ENCODE peak calls at places on chromosomes 13 and 19, in nine cellular contexts. One of them, this sample, is unnamed.

GRCh38 chr19:52397310-52398090 is at the start of gene ZNF528:
- DNase-seq in neural crest cell: no peak
- DNase-seq in cardiac muscle cell: peak
- DNase-seq in sigmoid colon: peak
- DNase-seq in hippocampal formation: peak
- DNase-seq in stimulated activated CD4-positive, alpha-beta T cell treated with anti-CD3 and anti-CD28 coated beads, Interleukin-2, amount 100 ng/mL, for 48 hours: peak
- DNase-seq in activated naive CD8-positive, alpha-beta T cell treated with anti-CD3 and anti-CD28 coated beads for 36 hours: peak
- DNase-seq in tibial artery: peak
- DNase-seq in fibroblast of mammary gland: peak
- DNase-seq in this sample: peak

GRCh38 chr13:41178040-41178439 is 16.3 kb downstream of the KBTBD7 start:
- DNase-seq in stimulated activated CD4-positive, alpha-beta T cell treated with anti-CD3 and anti-CD28 coated beads, Interleukin-2, amount 100 ng/mL, for 48 hours: no peak
- DNase-seq in hippocampal formation: no peak
- DNase-seq in neural crest cell: no peak
- DNase-seq in activated naive CD8-positive, alpha-beta T cell treated with anti-CD3 and anti-CD28 coated beads for 36 hours: no peak
- DNase-seq in cardiac muscle cell: no peak
- DNase-seq in tibial artery: no peak
- DNase-seq in fibroblast of mammary gland: peak
- DNase-seq in sigmoid colon: no peak
- DNase-seq in this sample: peak

GRCh38 chr19:56341948-56342347 is 27.3 kb upstream of the ZSCAN5A start:
- DNase-seq in stimulated activated CD4-positive, alpha-beta T cell treated with anti-CD3 and anti-CD28 coated beads, Interleukin-2, amount 100 ng/mL, for 48 hours: no peak
- DNase-seq in neural crest cell: no peak
- DNase-seq in hippocampal formation: no peak
- DNase-seq in activated naive CD8-positive, alpha-beta T cell treated with anti-CD3 and anti-CD28 coated beads for 36 hours: no peak
- DNase-seq in fibroblast of mammary gland: peak
- DNase-seq in cardiac muscle cell: no peak
- DNase-seq in tibial artery: no peak
- DNase-seq in sigmoid colon: no peak
- DNase-seq in this sample: peak

GRCh38 chr13:26949701-26950345 is 189.2 kb upstream of the GPR12 start:
- DNase-seq in sigmoid colon: no peak
- DNase-seq in activated naive CD8-positive, alpha-beta T cell treated with anti-CD3 and anti-CD28 coated beads for 36 hours: no peak
- DNase-seq in stimulated activated CD4-positive, alpha-beta T cell treated with anti-CD3 and anti-CD28 coated beads, Interleukin-2, amount 100 ng/mL, for 48 hours: no peak
- DNase-seq in cardiac muscle cell: no peak
- DNase-seq in neural crest cell: no peak
- DNase-seq in hippocampal formation: no peak
- DNase-seq in tibial artery: no peak
- DNase-seq in fibroblast of mammary gland: no peak
- DNase-seq in this sample: no peak

GRCh38 chr13:103757361-103757760 is 691.1 kb upstream of the SLC10A2 start:
- DNase-seq in neural crest cell: no peak
- DNase-seq in stimulated activated CD4-positive, alpha-beta T cell treated with anti-CD3 and anti-CD28 coated beads, Interleukin-2, amount 100 ng/mL, for 48 hours: no peak
- DNase-seq in cardiac muscle cell: no peak
- DNase-seq in hippocampal formation: no peak
- DNase-seq in activated naive CD8-positive, alpha-beta T cell treated with anti-CD3 and anti-CD28 coated beads for 36 hours: no peak
- DNase-seq in tibial artery: no peak
- DNase-seq in sigmoid colon: no peak
- DNase-seq in fibroblast of mammary gland: no peak
- DNase-seq in this sample: no peak

GRCh38 chr13:71949441-71949840 is 82.4 kb upstream of the DACH1 start:
- DNase-seq in neural crest cell: no peak
- DNase-seq in fibroblast of mammary gland: no peak
- DNase-seq in stimulated activated CD4-positive, alpha-beta T cell treated with anti-CD3 and anti-CD28 coated beads, Interleukin-2, amount 100 ng/mL, for 48 hours: no peak
- DNase-seq in tibial artery: no peak
- DNase-seq in activated naive CD8-positive, alpha-beta T cell treated with anti-CD3 and anti-CD28 coated beads for 36 hours: no peak
- DNase-seq in sigmoid colon: no peak
- DNase-seq in hippocampal formation: no peak
- DNase-seq in cardiac muscle cell: no peak
- DNase-seq in this sample: no peak

GRCh38 chr13:83450586-83450985 is 431.7 kb downstream of the SLITRK1 start:
- DNase-seq in neural crest cell: no peak
- DNase-seq in stimulated activated CD4-positive, alpha-beta T cell treated with anti-CD3 and anti-CD28 coated beads, Interleukin-2, amount 100 ng/mL, for 48 hours: no peak
- DNase-seq in activated naive CD8-positive, alpha-beta T cell treated with anti-CD3 and anti-CD28 coated beads for 36 hours: no peak
- DNase-seq in tibial artery: no peak
- DNase-seq in sigmoid colon: no peak
- DNase-seq in hippocampal formation: no peak
- DNase-seq in cardiac muscle cell: no peak
- DNase-seq in fibroblast of mammary gland: no peak
- DNase-seq in this sample: peak

GRCh38 chr19:56660381-56661105 is 11.0 kb downstream of the ZNF835 start:
- DNase-seq in fibroblast of mammary gland: no peak
- DNase-seq in hippocampal formation: no peak
- DNase-seq in sigmoid colon: no peak
- DNase-seq in cardiac muscle cell: no peak
- DNase-seq in activated naive CD8-positive, alpha-beta T cell treated with anti-CD3 and anti-CD28 coated beads for 36 hours: peak
- DNase-seq in stimulated activated CD4-positive, alpha-beta T cell treated with anti-CD3 and anti-CD28 coated beads, Interleukin-2, amount 100 ng/mL, for 48 hours: no peak
- DNase-seq in neural crest cell: no peak
- DNase-seq in tibial artery: no peak
- DNase-seq in this sample: no peak

GRCh38 chr19:4310247-4311121 is 6.1 kb downstream of the FSD1 start:
- DNase-seq in stimulated activated CD4-positive, alpha-beta T cell treated with anti-CD3 and anti-CD28 coated beads, Interleukin-2, amount 100 ng/mL, for 48 hours: no peak
- DNase-seq in tibial artery: no peak
- DNase-seq in neural crest cell: no peak
- DNase-seq in fibroblast of mammary gland: no peak
- DNase-seq in hippocampal formation: no peak
- DNase-seq in activated naive CD8-positive, alpha-beta T cell treated with anti-CD3 and anti-CD28 coated beads for 36 hours: peak
- DNase-seq in cardiac muscle cell: no peak
- DNase-seq in sigmoid colon: no peak
- DNase-seq in this sample: no peak

GRCh38 chr13:106916329-106916728 is 348.4 kb upstream of the ARGLU1 start:
- DNase-seq in neural crest cell: no peak
- DNase-seq in tibial artery: no peak
- DNase-seq in hippocampal formation: no peak
- DNase-seq in activated naive CD8-positive, alpha-beta T cell treated with anti-CD3 and anti-CD28 coated beads for 36 hours: no peak
- DNase-seq in cardiac muscle cell: no peak
- DNase-seq in fibroblast of mammary gland: peak
- DNase-seq in sigmoid colon: no peak
- DNase-seq in stimulated activated CD4-positive, alpha-beta T cell treated with anti-CD3 and anti-CD28 coated beads, Interleukin-2, amount 100 ng/mL, for 48 hours: no peak
- DNase-seq in this sample: peak

GRCh38 chr19:50332264-50333038 is 3.3 kb upstream of the KCNC3 start:
- DNase-seq in cardiac muscle cell: peak
- DNase-seq in hippocampal formation: no peak
- DNase-seq in fibroblast of mammary gland: no peak
- DNase-seq in sigmoid colon: no peak
- DNase-seq in activated naive CD8-positive, alpha-beta T cell treated with anti-CD3 and anti-CD28 coated beads for 36 hours: no peak
- DNase-seq in neural crest cell: no peak
- DNase-seq in tibial artery: no peak
- DNase-seq in stimulated activated CD4-positive, alpha-beta T cell treated with anti-CD3 and anti-CD28 coated beads, Interleukin-2, amount 100 ng/mL, for 48 hours: no peak
- DNase-seq in this sample: no peak

GRCh38 chr19:49999371-50000010 is 25.7 kb downstream of the VRK3 start:
- DNase-seq in tibial artery: no peak
- DNase-seq in cardiac muscle cell: no peak
- DNase-seq in activated naive CD8-positive, alpha-beta T cell treated with anti-CD3 and anti-CD28 coated beads for 36 hours: no peak
- DNase-seq in sigmoid colon: no peak
- DNase-seq in hippocampal formation: no peak
- DNase-seq in stimulated activated CD4-positive, alpha-beta T cell treated with anti-CD3 and anti-CD28 coated beads, Interleukin-2, amount 100 ng/mL, for 48 hours: no peak
- DNase-seq in fibroblast of mammary gland: no peak
- DNase-seq in neural crest cell: no peak
- DNase-seq in this sample: no peak

GRCh38 chr13:20566424-20566916 is 487 bp upstream of the IFT88 start:
- DNase-seq in neural crest cell: no peak
- DNase-seq in fibroblast of mammary gland: peak
- DNase-seq in sigmoid colon: peak
- DNase-seq in cardiac muscle cell: no peak
- DNase-seq in hippocampal formation: peak
- DNase-seq in tibial artery: no peak
- DNase-seq in activated naive CD8-positive, alpha-beta T cell treated with anti-CD3 and anti-CD28 coated beads for 36 hours: no peak
- DNase-seq in stimulated activated CD4-positive, alpha-beta T cell treated with anti-CD3 and anti-CD28 coated beads, Interleukin-2, amount 100 ng/mL, for 48 hours: no peak
- DNase-seq in this sample: no peak

GRCh38 chr19:53981408-53981998 is 9.9 kb upstream of the CACNG6 start:
- DNase-seq in activated naive CD8-positive, alpha-beta T cell treated with anti-CD3 and anti-CD28 coated beads for 36 hours: no peak
- DNase-seq in fibroblast of mammary gland: no peak
- DNase-seq in sigmoid colon: no peak
- DNase-seq in hippocampal formation: no peak
- DNase-seq in stimulated activated CD4-positive, alpha-beta T cell treated with anti-CD3 and anti-CD28 coated beads, Interleukin-2, amount 100 ng/mL, for 48 hours: no peak
- DNase-seq in tibial artery: no peak
- DNase-seq in cardiac muscle cell: no peak
- DNase-seq in neural crest cell: no peak
- DNase-seq in this sample: no peak

GRCh38 chr13:112442483-112443090 is 66.4 kb downstream of the SPACA7 start:
- DNase-seq in hippocampal formation: no peak
- DNase-seq in activated naive CD8-positive, alpha-beta T cell treated with anti-CD3 and anti-CD28 coated beads for 36 hours: no peak
- DNase-seq in tibial artery: no peak
- DNase-seq in cardiac muscle cell: no peak
- DNase-seq in stimulated activated CD4-positive, alpha-beta T cell treated with anti-CD3 and anti-CD28 coated beads, Interleukin-2, amount 100 ng/mL, for 48 hours: no peak
- DNase-seq in neural crest cell: no peak
- DNase-seq in sigmoid colon: no peak
- DNase-seq in fibroblast of mammary gland: no peak
- DNase-seq in this sample: no peak

GRCh38 chr19:14517446-14517839 is 754 bp downstream of the DNAJB1 start:
- DNase-seq in cardiac muscle cell: peak
- DNase-seq in neural crest cell: no peak
- DNase-seq in activated naive CD8-positive, alpha-beta T cell treated with anti-CD3 and anti-CD28 coated beads for 36 hours: no peak
- DNase-seq in tibial artery: no peak
- DNase-seq in sigmoid colon: no peak
- DNase-seq in fibroblast of mammary gland: no peak
- DNase-seq in hippocampal formation: no peak
- DNase-seq in stimulated activated CD4-positive, alpha-beta T cell treated with anti-CD3 and anti-CD28 coated beads, Interleukin-2, amount 100 ng/mL, for 48 hours: no peak
- DNase-seq in this sample: no peak

GRCh38 chr19:40594251-40594650 is 6.9 kb upstream of the LTBP4 start:
- DNase-seq in fibroblast of mammary gland: no peak
- DNase-seq in tibial artery: no peak
- DNase-seq in activated naive CD8-positive, alpha-beta T cell treated with anti-CD3 and anti-CD28 coated beads for 36 hours: no peak
- DNase-seq in hippocampal formation: no peak
- DNase-seq in sigmoid colon: no peak
- DNase-seq in cardiac muscle cell: no peak
- DNase-seq in neural crest cell: no peak
- DNase-seq in stimulated activated CD4-positive, alpha-beta T cell treated with anti-CD3 and anti-CD28 coated beads, Interleukin-2, amount 100 ng/mL, for 48 hours: no peak
- DNase-seq in this sample: no peak

GRCh38 chr19:16208064-16208759 is 10.5 kb downstream of the AP1M1 start:
- DNase-seq in fibroblast of mammary gland: no peak
- DNase-seq in cardiac muscle cell: no peak
- DNase-seq in tibial artery: peak
- DNase-seq in sigmoid colon: peak
- DNase-seq in hippocampal formation: no peak
- DNase-seq in stimulated activated CD4-positive, alpha-beta T cell treated with anti-CD3 and anti-CD28 coated beads, Interleukin-2, amount 100 ng/mL, for 48 hours: no peak
- DNase-seq in activated naive CD8-positive, alpha-beta T cell treated with anti-CD3 and anti-CD28 coated beads for 36 hours: peak
- DNase-seq in neural crest cell: no peak
- DNase-seq in this sample: no peak

GRCh38 chr13:59728896-59729545 is 434.7 kb downstream of the DIAPH3 start:
- DNase-seq in neural crest cell: no peak
- DNase-seq in activated naive CD8-positive, alpha-beta T cell treated with anti-CD3 and anti-CD28 coated beads for 36 hours: no peak
- DNase-seq in sigmoid colon: no peak
- DNase-seq in stimulated activated CD4-positive, alpha-beta T cell treated with anti-CD3 and anti-CD28 coated beads, Interleukin-2, amount 100 ng/mL, for 48 hours: no peak
- DNase-seq in fibroblast of mammary gland: no peak
- DNase-seq in tibial artery: no peak
- DNase-seq in hippocampal formation: no peak
- DNase-seq in cardiac muscle cell: no peak
- DNase-seq in this sample: no peak

GRCh38 chr19:55538132-55538531 is 1.2 kb upstream of the SBK2 start:
- DNase-seq in tibial artery: no peak
- DNase-seq in fibroblast of mammary gland: no peak
- DNase-seq in neural crest cell: no peak
- DNase-seq in stimulated activated CD4-positive, alpha-beta T cell treated with anti-CD3 and anti-CD28 coated beads, Interleukin-2, amount 100 ng/mL, for 48 hours: no peak
- DNase-seq in activated naive CD8-positive, alpha-beta T cell treated with anti-CD3 and anti-CD28 coated beads for 36 hours: no peak
- DNase-seq in cardiac muscle cell: no peak
- DNase-seq in sigmoid colon: no peak
- DNase-seq in hippocampal formation: no peak
- DNase-seq in this sample: no peak

GRCh38 chr19:8150998-8151397 is 1.6 kb upstream of the FBN3 start:
- DNase-seq in activated naive CD8-positive, alpha-beta T cell treated with anti-CD3 and anti-CD28 coated beads for 36 hours: no peak
- DNase-seq in hippocampal formation: no peak
- DNase-seq in stimulated activated CD4-positive, alpha-beta T cell treated with anti-CD3 and anti-CD28 coated beads, Interleukin-2, amount 100 ng/mL, for 48 hours: no peak
- DNase-seq in cardiac muscle cell: no peak
- DNase-seq in neural crest cell: no peak
- DNase-seq in sigmoid colon: no peak
- DNase-seq in tibial artery: no peak
- DNase-seq in fibroblast of mammary gland: no peak
- DNase-seq in this sample: no peak

GRCh38 chr19:58059003-58059671 is at the start of gene ZNF135:
- DNase-seq in cardiac muscle cell: peak
- DNase-seq in neural crest cell: peak
- DNase-seq in hippocampal formation: peak
- DNase-seq in sigmoid colon: peak
- DNase-seq in activated naive CD8-positive, alpha-beta T cell treated with anti-CD3 and anti-CD28 coated beads for 36 hours: peak
- DNase-seq in tibial artery: peak
- DNase-seq in stimulated activated CD4-positive, alpha-beta T cell treated with anti-CD3 and anti-CD28 coated beads, Interleukin-2, amount 100 ng/mL, for 48 hours: peak
- DNase-seq in fibroblast of mammary gland: peak
- DNase-seq in this sample: peak

GRCh38 chr13:50892162-50892944 is 17.2 kb upstream of the RNASEH2B start:
- DNase-seq in neural crest cell: no peak
- DNase-seq in stimulated activated CD4-positive, alpha-beta T cell treated with anti-CD3 and anti-CD28 coated beads, Interleukin-2, amount 100 ng/mL, for 48 hours: no peak
- DNase-seq in tibial artery: no peak
- DNase-seq in sigmoid colon: no peak
- DNase-seq in hippocampal formation: no peak
- DNase-seq in fibroblast of mammary gland: no peak
- DNase-seq in activated naive CD8-positive, alpha-beta T cell treated with anti-CD3 and anti-CD28 coated beads for 36 hours: peak
- DNase-seq in cardiac muscle cell: no peak
- DNase-seq in this sample: no peak

GRCh38 chr13:71727036-71727435 is 140.0 kb downstream of the DACH1 start:
- DNase-seq in neural crest cell: no peak
- DNase-seq in sigmoid colon: no peak
- DNase-seq in fibroblast of mammary gland: no peak
- DNase-seq in activated naive CD8-positive, alpha-beta T cell treated with anti-CD3 and anti-CD28 coated beads for 36 hours: no peak
- DNase-seq in tibial artery: no peak
- DNase-seq in hippocampal formation: no peak
- DNase-seq in stimulated activated CD4-positive, alpha-beta T cell treated with anti-CD3 and anti-CD28 coated beads, Interleukin-2, amount 100 ng/mL, for 48 hours: no peak
- DNase-seq in cardiac muscle cell: no peak
- DNase-seq in this sample: no peak

GRCh38 chr13:97934590-97934989 is 18.9 kb upstream of the IPO5 start:
- DNase-seq in stimulated activated CD4-positive, alpha-beta T cell treated with anti-CD3 and anti-CD28 coated beads, Interleukin-2, amount 100 ng/mL, for 48 hours: no peak
- DNase-seq in activated naive CD8-positive, alpha-beta T cell treated with anti-CD3 and anti-CD28 coated beads for 36 hours: no peak
- DNase-seq in neural crest cell: peak
- DNase-seq in sigmoid colon: no peak
- DNase-seq in tibial artery: no peak
- DNase-seq in hippocampal formation: no peak
- DNase-seq in cardiac muscle cell: peak
- DNase-seq in fibroblast of mammary gland: no peak
- DNase-seq in this sample: no peak

GRCh38 chr19:35142531-35143230 is 374 bp upstream of the FXYD7 start:
- DNase-seq in tibial artery: no peak
- DNase-seq in sigmoid colon: no peak
- DNase-seq in stimulated activated CD4-positive, alpha-beta T cell treated with anti-CD3 and anti-CD28 coated beads, Interleukin-2, amount 100 ng/mL, for 48 hours: peak
- DNase-seq in hippocampal formation: no peak
- DNase-seq in fibroblast of mammary gland: no peak
- DNase-seq in activated naive CD8-positive, alpha-beta T cell treated with anti-CD3 and anti-CD28 coated beads for 36 hours: peak
- DNase-seq in cardiac muscle cell: peak
- DNase-seq in neural crest cell: peak
- DNase-seq in this sample: peak

This sample was measured in choroid plexus epithelial cell.